ENCODE peak calls at places on chromosomes 1 and 21, in five cellular contexts. One of them, this sample, is unnamed.

GRCh38 chr21:42684109-42684916 is 30.9 kb downstream of the PDE9A start:
- DNase-seq in mucosa of descending colon: peak; percentile 54
- DNase-seq in mammary epithelial cell: no peak
- DNase-seq in nucleus accumbens: no peak
- DNase-seq in iris pigment epithelial cell: no peak
- DNase-seq in this sample: no peak

GRCh38 chr21:36747815-36748381 is 49.0 kb downstream of the SIM2 start:
- DNase-seq in mucosa of descending colon: no peak
- DNase-seq in mammary epithelial cell: no peak
- DNase-seq in nucleus accumbens: peak; percentile 62
- DNase-seq in iris pigment epithelial cell: peak; percentile 39
- DNase-seq in this sample: no peak

GRCh38 chr1:164092603-164093353 is 466.2 kb upstream of the PBX1 start:
- DNase-seq in mucosa of descending colon: no peak
- DNase-seq in mammary epithelial cell: no peak
- DNase-seq in nucleus accumbens: no peak
- DNase-seq in iris pigment epithelial cell: peak; percentile 6
- DNase-seq in this sample: no peak

GRCh38 chr1:239250353-239251035 is 135.9 kb upstream of the CHRM3 start:
- DNase-seq in mucosa of descending colon: no peak
- DNase-seq in mammary epithelial cell: peak; percentile 40
- DNase-seq in nucleus accumbens: no peak
- DNase-seq in iris pigment epithelial cell: peak; percentile 51
- DNase-seq in this sample: peak; percentile 23

GRCh38 chr1:219897914-219898313 is 30.4 kb downstream of the SLC30A10 start:
- DNase-seq in mucosa of descending colon: no peak
- DNase-seq in mammary epithelial cell: no peak
- DNase-seq in nucleus accumbens: no peak
- DNase-seq in iris pigment epithelial cell: no peak
- DNase-seq in this sample: no peak

GRCh38 chr1:114510235-114511047 is 562 bp downstream of the TRIM33 start:
- DNase-seq in mucosa of descending colon: peak; percentile 79
- DNase-seq in mammary epithelial cell: peak; percentile 63
- DNase-seq in nucleus accumbens: peak; percentile 42
- DNase-seq in iris pigment epithelial cell: peak; percentile 39
- DNase-seq in this sample: no peak

GRCh38 chr1:3134378-3135072 is 65.5 kb downstream of the PRDM16 start:
- DNase-seq in mucosa of descending colon: no peak
- DNase-seq in mammary epithelial cell: no peak
- DNase-seq in nucleus accumbens: no peak
- DNase-seq in iris pigment epithelial cell: no peak
- DNase-seq in this sample: no peak

GRCh38 chr21:42061866-42062542 is 9.1 kb upstream of the UMODL1 start:
- DNase-seq in mucosa of descending colon: peak; percentile 56
- DNase-seq in mammary epithelial cell: no peak
- DNase-seq in nucleus accumbens: no peak
- DNase-seq in iris pigment epithelial cell: no peak
- DNase-seq in this sample: no peak

GRCh38 chr1:167501513-167502191 is 16.7 kb downstream of the CD247 start:
- DNase-seq in mucosa of descending colon: no peak
- DNase-seq in mammary epithelial cell: no peak
- DNase-seq in nucleus accumbens: no peak
- DNase-seq in iris pigment epithelial cell: no peak
- DNase-seq in this sample: no peak

GRCh38 chr1:96253281-96254035 is 468.1 kb upstream of the PTBP2 start:
- DNase-seq in mucosa of descending colon: no peak
- DNase-seq in mammary epithelial cell: no peak
- DNase-seq in nucleus accumbens: no peak
- DNase-seq in iris pigment epithelial cell: peak; percentile 12
- DNase-seq in this sample: no peak

GRCh38 chr1:37537378-37537777 is 16.7 kb downstream of the SNIP1 start:
- DNase-seq in mucosa of descending colon: no peak
- DNase-seq in mammary epithelial cell: peak; percentile 84
- DNase-seq in nucleus accumbens: no peak
- DNase-seq in iris pigment epithelial cell: peak; percentile 95
- DNase-seq in this sample: no peak

GRCh38 chr1:244207042-244207934 is 156.2 kb downstream of the ZBTB18 start:
- DNase-seq in mucosa of descending colon: no peak
- DNase-seq in mammary epithelial cell: no peak
- DNase-seq in nucleus accumbens: no peak
- DNase-seq in iris pigment epithelial cell: peak; percentile 70
- DNase-seq in this sample: no peak

GRCh38 chr1:187046293-187046692 is 217.5 kb downstream of the PLA2G4A start:
- DNase-seq in mucosa of descending colon: no peak
- DNase-seq in mammary epithelial cell: no peak
- DNase-seq in nucleus accumbens: no peak
- DNase-seq in iris pigment epithelial cell: no peak
- DNase-seq in this sample: no peak

GRCh38 chr1:178037510-178038253 is 56.2 kb upstream of the RASAL2 start:
- DNase-seq in mucosa of descending colon: peak; percentile 90
- DNase-seq in mammary epithelial cell: peak; percentile 48
- DNase-seq in nucleus accumbens: peak; percentile 70
- DNase-seq in iris pigment epithelial cell: peak; percentile 82
- DNase-seq in this sample: no peak

GRCh38 chr1:11842154-11843041 is 5.2 kb downstream of the NPPA start:
- DNase-seq in mucosa of descending colon: no peak
- DNase-seq in mammary epithelial cell: no peak
- DNase-seq in nucleus accumbens: no peak
- DNase-seq in iris pigment epithelial cell: peak; percentile 75
- DNase-seq in this sample: peak; percentile 83

GRCh38 chr21:41858466-41859296 is 20.5 kb downstream of the PRDM15 start:
- DNase-seq in mucosa of descending colon: no peak
- DNase-seq in mammary epithelial cell: no peak
- DNase-seq in nucleus accumbens: no peak
- DNase-seq in iris pigment epithelial cell: no peak
- DNase-seq in this sample: no peak

GRCh38 chr21:41612674-41613250 is 104.8 kb upstream of the TMPRSS2 start:
- DNase-seq in mucosa of descending colon: peak; percentile 77
- DNase-seq in mammary epithelial cell: peak; percentile 93
- DNase-seq in nucleus accumbens: peak; percentile 52
- DNase-seq in iris pigment epithelial cell: peak; percentile 72
- DNase-seq in this sample: no peak

GRCh38 chr1:182330303-182330702 is 61.3 kb downstream of the GLUL start:
- DNase-seq in mucosa of descending colon: no peak
- DNase-seq in mammary epithelial cell: peak; percentile 45
- DNase-seq in nucleus accumbens: no peak
- DNase-seq in iris pigment epithelial cell: peak; percentile 15
- DNase-seq in this sample: no peak

GRCh38 chr1:183569801-183570200 is 20.5 kb downstream of the NCF2 start:
- DNase-seq in mucosa of descending colon: no peak
- DNase-seq in mammary epithelial cell: no peak
- DNase-seq in nucleus accumbens: no peak
- DNase-seq in iris pigment epithelial cell: no peak
- DNase-seq in this sample: no peak

GRCh38 chr1:36321119-36321951 is 2.1 kb downstream of the EVA1B start:
- DNase-seq in mucosa of descending colon: peak; percentile 75
- DNase-seq in mammary epithelial cell: no peak
- DNase-seq in nucleus accumbens: no peak
- DNase-seq in iris pigment epithelial cell: peak; percentile 75
- DNase-seq in this sample: no peak

GRCh38 chr1:95097426-95097825 is 19.7 kb upstream of the TLCD4 start:
- DNase-seq in mucosa of descending colon: no peak
- DNase-seq in mammary epithelial cell: no peak
- DNase-seq in nucleus accumbens: no peak
- DNase-seq in iris pigment epithelial cell: no peak
- DNase-seq in this sample: no peak

GRCh38 chr21:45347048-45347711 is 57.8 kb upstream of the COL18A1 start:
- DNase-seq in mucosa of descending colon: peak; percentile 32
- DNase-seq in mammary epithelial cell: no peak
- DNase-seq in nucleus accumbens: no peak
- DNase-seq in iris pigment epithelial cell: no peak
- DNase-seq in this sample: no peak

GRCh38 chr1:84387480-84388163 is 10.7 kb upstream of the DNASE2B start:
- DNase-seq in mucosa of descending colon: no peak
- DNase-seq in mammary epithelial cell: no peak
- DNase-seq in nucleus accumbens: no peak
- DNase-seq in iris pigment epithelial cell: no peak
- DNase-seq in this sample: no peak

GRCh38 chr1:201228011-201228983 is 37.7 kb downstream of the IGFN1 start:
- DNase-seq in mucosa of descending colon: no peak
- DNase-seq in mammary epithelial cell: no peak
- DNase-seq in nucleus accumbens: no peak
- DNase-seq in iris pigment epithelial cell: no peak
- DNase-seq in this sample: no peak

GRCh38 chr21:43196789-43197188 is 28.0 kb downstream of the CRYAA start:
- DNase-seq in mucosa of descending colon: peak; percentile 69
- DNase-seq in mammary epithelial cell: peak; percentile 92
- DNase-seq in nucleus accumbens: no peak
- DNase-seq in iris pigment epithelial cell: peak; percentile 18
- DNase-seq in this sample: no peak

GRCh38 chr1:53738205-53739108 is 507 bp downstream of the GLIS1 start:
- DNase-seq in mucosa of descending colon: no peak
- DNase-seq in mammary epithelial cell: peak; percentile 3
- DNase-seq in nucleus accumbens: peak; percentile 5
- DNase-seq in iris pigment epithelial cell: peak; percentile 32
- DNase-seq in this sample: no peak

GRCh38 chr1:64363116-64363515 is 106.8 kb upstream of the CACHD1 start:
- DNase-seq in mucosa of descending colon: no peak
- DNase-seq in mammary epithelial cell: no peak
- DNase-seq in nucleus accumbens: no peak
- DNase-seq in iris pigment epithelial cell: no peak
- DNase-seq in this sample: no peak

This sample was measured in GDM1.